ENCODE peak calls at places on chromosomes 6 and 20, in four cellular contexts. I is A549, U is lower leg skin, Q is heart left ventricle. C is an unnamed sample.
A peak's percentile ranks its signal among the peaks of the same experiment; 100 is the strongest.

GRCh38 chr6:23036401-23036983 is 467.1 kb downstream of the HDGFL1 start:
- DNase-seq in I (no peak), U (no peak), Q (no peak), C (no peak)

GRCh38 chr6:22784611-22785010 is 215.2 kb downstream of the HDGFL1 start:
- DNase-seq in I (no peak), U (no peak), Q (no peak), C (no peak)

GRCh38 chr6:108782231-108783041 is 65.8 kb upstream of the ARMC2 start:
- DNase-seq in I (peak; percentile 80), U (peak; percentile 95), Q (peak; percentile 81), C (peak; percentile 90)

GRCh38 chr6:52360601-52361346 is 1.2 kb upstream of the PAQR8 start:
- DNase-seq in I (no peak), U (no peak), Q (no peak), C (no peak)

GRCh38 chr6:40387127-40387870 is 199.9 kb downstream of the LRFN2 start:
- DNase-seq in I (no peak), U (peak; percentile 8), Q (no peak), C (no peak)

GRCh38 chr20:50282592-50283241 is 92.1 kb downstream of the CEBPB start:
- DNase-seq in I (no peak), U (no peak), Q (no peak), C (no peak)

GRCh38 chr20:22346716-22347115 is 237.7 kb downstream of the FOXA2 start:
- DNase-seq in I (no peak), U (no peak), Q (no peak), C (no peak)

GRCh38 chr6:170222498-170223471 is 68.1 kb downstream of the DLL1 start:
- DNase-seq in I (no peak), U (peak; percentile 84), Q (no peak), C (no peak)

GRCh38 chr6:166450167-166450873 is 67.6 kb upstream of the MPC1 start:
- DNase-seq in I (no peak), U (no peak), Q (no peak), C (no peak)

GRCh38 chr6:41399424-41399823 is 64.0 kb downstream of the NCR2 start:
- DNase-seq in I (no peak), U (peak; percentile 18), Q (no peak), C (no peak)

DNA sequence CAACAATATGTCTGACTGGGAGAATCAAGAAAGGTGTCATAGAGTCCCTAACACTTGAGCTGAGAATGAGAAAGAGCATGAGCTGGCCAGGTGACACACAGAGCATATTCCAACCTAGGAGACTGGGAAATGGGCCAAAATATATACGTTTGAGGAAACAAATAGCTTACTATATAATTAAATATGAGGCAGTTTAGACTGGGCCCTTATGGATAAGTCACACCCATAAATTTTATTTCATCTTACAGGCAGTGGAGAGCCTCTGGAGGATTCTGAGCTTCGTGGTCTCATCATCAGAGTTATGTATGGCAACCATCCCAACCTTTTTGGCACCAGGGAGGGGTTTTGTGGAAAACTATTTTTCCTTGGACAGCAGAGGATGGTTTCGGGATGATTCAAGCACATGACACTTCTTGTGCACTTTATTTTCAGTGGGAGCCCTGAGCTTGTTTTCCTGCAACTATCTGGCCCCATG is 12.9 kb upstream of the NQO2 start:
- DNase-seq in I (no peak), U (no peak), Q (no peak), C (no peak)
- TF ChIP-seq POLR2A in I (no peak), U (no peak), Q (no peak), C (no peak)

GRCh38 chr20:1894951-1895673 is at the start of gene SIRPA:
- DNase-seq in I (peak; percentile 43), U (peak; percentile 93), Q (peak; percentile 74), C (peak; percentile 29)
- TF ChIP-seq POLR2A in I (peak; percentile 49), U (no peak), Q (no peak), C (no peak)

GRCh38 chr6:7106752-7107577 is 796 bp upstream of the RREB1 start:
- DNase-seq in I (peak; percentile 38), U (peak; percentile 92), Q (peak; percentile 36), C (peak; percentile 92)

GRCh38 chr6:7108196-7108963 is 619 bp downstream of the RREB1 start:
- DNase-seq in I (peak; percentile 44), U (peak; percentile 93), Q (peak; percentile 67), C (peak; percentile 53)

GRCh38 chr6:7108964-7109836 is 1.4 kb downstream of the RREB1 start:
- DNase-seq in I (peak; percentile 46), U (peak; percentile 93), Q (peak; percentile 58), C (peak; percentile 60)

GRCh38 chr6:7106215-7106751 is 1.5 kb upstream of the RREB1 start:
- DNase-seq in I (no peak), U (no peak), Q (no peak), C (peak; percentile 64)

GRCh38 chr6:7107578-7108195 is at the start of gene RREB1:
- DNase-seq in I (peak; percentile 61), U (peak; percentile 92), Q (peak; percentile 69), C (peak; percentile 82)
- TF ChIP-seq POLR2A in I (no peak), U (no peak), Q (no peak), C (peak; percentile 56)

GRCh38 chr6:33273129-33273923 is 1.5 kb downstream of the RPS18 start:
- DNase-seq in I (no peak), U (no peak), Q (no peak), C (no peak)
- TF ChIP-seq POLR2A in I (no peak), U (no peak), Q (no peak), C (no peak)

GRCh38 chr6:111482236-111482958 is 621 bp downstream of the REV3L start:
- DNase-seq in I (no peak), U (peak; percentile 91), Q (peak; percentile 52), C (peak; percentile 82)
- TF ChIP-seq POLR2A in I (no peak), U (no peak), Q (no peak), C (no peak)

GRCh38 chr6:87589693-87590416 is at the start of the genes ORC3 and RARS2:
- DNase-seq in I (peak; percentile 91), U (peak; percentile 99), Q (peak; percentile 95), C (peak; percentile 96)
- TF ChIP-seq POLR2A in I (peak; percentile 70), U (no peak), Q (peak; percentile 9), C (peak; percentile 95)

GRCh38 chr6:33305052-33305451 is 6.3 kb upstream of the RGL2 start:
- DNase-seq in I (no peak), U (no peak), Q (no peak), C (no peak)
- TF ChIP-seq POLR2A in I (no peak), U (no peak), Q (no peak), C (peak; percentile 18)

DNA sequence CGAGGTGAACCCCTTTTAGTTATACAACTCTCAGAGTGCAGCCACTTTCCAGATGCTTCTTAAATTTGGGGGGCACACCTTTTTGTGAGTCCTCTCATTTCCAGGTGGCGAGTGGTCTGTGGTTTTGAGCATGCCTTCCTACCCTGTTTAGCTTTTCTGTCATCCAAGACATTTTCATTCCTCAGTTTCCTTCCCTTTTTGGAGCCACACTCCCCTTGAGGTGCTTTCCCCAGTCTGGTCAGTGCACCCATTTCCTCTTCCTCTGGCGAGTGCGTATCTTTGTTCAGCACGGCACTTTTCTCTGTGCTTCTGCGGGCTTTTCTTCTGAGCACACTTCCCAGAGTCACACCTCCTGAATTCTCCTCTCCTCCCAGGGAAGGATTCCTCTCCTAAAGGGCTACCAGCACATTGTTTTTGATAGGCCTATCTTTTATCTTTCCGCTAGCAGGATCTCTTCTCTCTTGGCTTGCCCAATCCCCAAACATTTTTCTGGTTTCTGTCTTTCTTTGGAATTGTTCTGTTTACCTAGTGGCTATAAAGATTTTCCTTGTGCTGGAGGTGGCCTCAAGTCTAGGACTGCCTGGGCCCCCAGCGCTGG is 1.4 kb downstream of the PHF20 start:
- DNase-seq in I (peak; percentile 12), U (no peak), Q (peak; percentile 29), C (peak; percentile 29)
- TF ChIP-seq POLR2A in I (no peak), U (no peak), Q (no peak), C (no peak)

GRCh38 chr6:27866370-27867050 is 45.7 kb downstream of the OR2B2 start:
- DNase-seq in I (peak; percentile 23), U (no peak), Q (no peak), C (peak; percentile 92)
- TF ChIP-seq POLR2A in I (no peak), U (no peak), Q (no peak), C (no peak)

DNA sequence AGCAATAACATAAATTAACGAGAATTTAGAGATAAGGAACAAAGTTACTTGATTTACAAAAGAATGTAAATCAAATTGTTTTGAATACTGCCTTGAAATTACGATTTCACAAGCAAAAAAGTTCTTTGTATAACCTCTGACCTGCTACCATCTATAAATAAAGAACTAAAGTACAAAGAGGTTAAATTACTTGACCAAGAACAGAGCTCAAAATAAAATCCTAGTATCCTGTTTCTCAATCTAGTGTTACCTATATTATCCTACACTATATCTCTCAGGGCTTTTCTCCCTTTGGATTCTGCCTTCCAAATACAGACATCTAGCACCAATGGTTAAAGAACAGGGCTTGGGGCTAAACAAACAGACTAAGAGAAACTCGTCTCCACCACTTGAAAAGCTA is 43.8 kb downstream of the PLN start:
- DNase-seq in I (no peak), U (no peak), Q (no peak), C (no peak)
- TF ChIP-seq POLR2A in I (no peak), U (no peak), Q (no peak), C (no peak)

C was measured in erythroblast.